ENCODE peak calls at places on chromosomes 1 and 21, in seven cellular contexts. B is GM23248, W is colonic mucosa, A is sigmoid colon, Q is right atrium auricular region, G is A673, Y is HepG2. D is an unnamed sample.

GRCh38 chr1:79040424-79041089 is 34.0 kb upstream of the ADGRL4 start:
- DNase-seq in B (peak; percentile 47), W (no peak), A (no peak), Q (no peak), G (peak; percentile 12), Y (no peak), D (no peak)

GRCh38 chr1:205670611-205671430 is 9.5 kb downstream of the SLC45A3 start:
- DNase-seq in B (no peak), W (no peak), A (no peak), Q (no peak), G (no peak), Y (no peak), D (peak; percentile 90)

GRCh38 chr1:110050602-110051261 is 16.3 kb downstream of the STRIP1 start:
- DNase-seq in B (peak; percentile 82), W (no peak), A (no peak), Q (no peak), G (no peak), Y (no peak), D (no peak)

GRCh38 chr1:248752119-248752931 is 3.2 kb downstream of the LYPD8 start:
- DNase-seq in B (peak; percentile 10), W (no peak), A (no peak), Q (no peak), G (peak; percentile 24), Y (peak; percentile 30), D (no peak)

GRCh38 chr1:160558679-160559078 is 20.6 kb downstream of the CD84 start:
- DNase-seq in B (no peak), W (no peak), A (no peak), Q (no peak), G (no peak), Y (no peak), D (no peak)

GRCh38 chr1:159913451-159914192 is 11.7 kb downstream of the TAGLN2 start:
- DNase-seq in B (no peak), W (peak; percentile 68), A (peak; percentile 57), Q (no peak), G (peak; percentile 38), Y (no peak), D (no peak)

GRCh38 chr1:195663549-195664280 is 944.5 kb downstream of the KCNT2 start:
- DNase-seq in B (peak; percentile 87), W (no peak), A (no peak), Q (no peak), G (no peak), Y (no peak), D (peak; percentile 2)

GRCh38 chr1:94326329-94326728 is 88.9 kb upstream of the ARHGAP29 start:
- DNase-seq in B (peak; percentile 42), W (no peak), A (no peak), Q (no peak), G (no peak), Y (no peak), D (peak; percentile 16)

GRCh38 chr1:7915826-7916225 is 24.8 kb downstream of the TNFRSF9 start:
- DNase-seq in B (no peak), W (no peak), A (no peak), Q (no peak), G (no peak), Y (no peak), D (no peak)

GRCh38 chr1:168372307-168372706 is 91.6 kb downstream of the TBX19 start:
- DNase-seq in B (no peak), W (no peak), A (no peak), Q (no peak), G (no peak), Y (no peak), D (no peak)

GRCh38 chr1:23695667-23696066 is 4.1 kb downstream of the RPL11 start:
- DNase-seq in B (no peak), W (no peak), A (no peak), Q (no peak), G (no peak), Y (no peak), D (no peak)

GRCh38 chr1:223504741-223505140 is 111.5 kb downstream of the CCDC185 start:
- DNase-seq in B (peak; percentile 98), W (peak; percentile 86), A (no peak), Q (no peak), G (peak; percentile 81), Y (no peak), D (no peak)

GRCh38 chr1:73813726-73814125 is 384.2 kb downstream of the LRRIQ3 start:
- DNase-seq in B (no peak), W (no peak), A (no peak), Q (no peak), G (no peak), Y (no peak), D (no peak)

GRCh38 chr1:18302788-18303413 is 177.8 kb upstream of the KLHDC7A start:
- DNase-seq in B (no peak), W (peak; percentile 35), A (no peak), Q (no peak), G (peak; percentile 46), Y (no peak), D (peak; percentile 31)

GRCh38 chr1:102834688-102835320 is 273.5 kb downstream of the COL11A1 start:
- DNase-seq in B (peak; percentile 73), W (no peak), A (no peak), Q (no peak), G (no peak), Y (no peak), D (no peak)

GRCh38 chr1:212219679-212220463 is 65.3 kb upstream of the PPP2R5A start:
- DNase-seq in B (no peak), W (no peak), A (peak; percentile 25), Q (no peak), G (no peak), Y (no peak), D (peak; percentile 28)

GRCh38 chr1:17140279-17140678 is 21.0 kb upstream of the PADI2 start:
- DNase-seq in B (no peak), W (no peak), A (no peak), Q (no peak), G (no peak), Y (no peak), D (no peak)

GRCh38 chr1:84877592-84877991 is 15.4 kb downstream of the LPAR3 start:
- DNase-seq in B (peak; percentile 57), W (no peak), A (no peak), Q (no peak), G (no peak), Y (no peak), D (no peak)

GRCh38 chr21:44293551-44294231 is 6.2 kb upstream of the PFKL start:
- DNase-seq in B (no peak), W (no peak), A (no peak), Q (no peak), G (no peak), Y (no peak), D (no peak)

GRCh38 chr1:21742578-21742977 is 40.4 kb downstream of the USP48 start:
- DNase-seq in B (no peak), W (no peak), A (no peak), Q (no peak), G (no peak), Y (no peak), D (no peak)

DNA sequence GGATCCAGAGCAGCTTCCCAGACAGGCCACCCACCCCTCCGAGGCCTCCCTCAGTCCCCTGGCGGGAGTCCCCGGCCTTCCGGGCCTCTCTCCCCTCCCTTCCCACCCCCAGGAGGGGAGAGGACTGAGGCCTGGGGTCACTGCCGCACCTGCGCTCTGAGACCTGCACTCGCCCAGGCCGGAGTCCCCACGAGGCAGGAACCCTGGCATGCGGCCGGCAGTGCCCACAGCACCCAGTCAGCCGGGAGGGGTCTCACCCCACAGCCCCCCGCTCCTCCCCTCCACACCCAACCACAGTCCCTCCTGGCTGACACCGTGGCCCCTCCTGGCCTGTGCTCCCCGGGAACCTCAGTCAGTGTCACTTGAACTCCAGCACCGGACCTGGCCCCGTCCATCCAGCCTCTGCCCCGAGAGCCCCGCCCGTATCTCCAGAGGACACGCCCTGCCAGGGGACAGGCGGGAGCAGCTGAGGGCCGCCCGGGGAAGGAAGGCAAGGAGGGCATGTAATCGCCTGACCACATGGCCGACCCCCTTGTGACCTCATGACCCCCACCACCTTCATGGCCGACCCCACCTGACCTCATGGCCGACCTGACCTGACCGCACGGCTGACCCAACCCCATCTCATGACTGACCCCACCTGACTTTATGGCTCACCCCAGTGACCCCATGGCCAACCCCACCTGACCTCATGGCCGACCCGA is 28.7 kb upstream of the TTLL10 start:
- DNase-seq in B (no peak), W (peak; percentile 89), A (no peak), Q (no peak), G (no peak), Y (no peak), D (peak; percentile 93)
- H3K27me3 ChIP-seq in B (no peaks in the 10 kb centered on the region), W (no peaks in the 10 kb centered on the region), A (peaks cover 37% of the 10 kb centered on the region), Q (no peaks in the 10 kb centered on the region), G (no peaks in the 10 kb centered on the region), Y (no peaks in the 10 kb centered on the region), D (peaks cover 15% of the 10 kb centered on the region)

DNA sequence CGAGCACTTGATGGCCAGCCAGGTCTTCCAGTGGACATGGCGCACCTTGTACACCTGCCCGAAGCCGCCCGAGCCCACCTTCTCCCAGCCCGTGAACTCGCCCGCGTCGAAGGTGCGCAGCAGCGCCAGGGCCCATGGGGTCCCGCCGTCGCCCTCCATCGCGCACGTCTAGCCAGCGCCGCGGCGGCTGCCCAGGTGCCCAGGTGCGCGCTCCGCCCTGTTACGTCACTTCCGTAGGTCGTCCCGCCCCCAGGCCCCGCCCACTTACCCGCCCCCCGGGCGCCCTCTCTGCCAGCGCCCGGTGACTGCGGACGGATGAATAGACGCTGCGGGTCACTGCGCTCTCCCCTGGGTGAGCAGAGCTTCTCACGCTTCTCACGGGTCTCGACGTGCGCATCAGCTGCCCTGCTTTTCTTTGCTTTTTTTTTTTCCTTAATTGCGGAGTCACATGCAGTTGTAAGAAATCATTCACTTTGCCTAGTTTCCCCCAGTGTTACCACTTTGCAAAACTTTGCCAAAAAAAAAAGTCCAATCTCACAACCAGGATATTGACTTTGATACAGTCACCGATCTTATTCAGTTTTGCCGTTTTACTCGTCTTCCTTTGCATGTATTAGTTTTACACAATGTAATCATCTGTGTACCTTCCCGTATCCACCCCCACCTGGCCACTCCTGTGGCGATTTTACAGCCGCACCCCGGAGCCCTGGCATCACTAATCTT is at the start of gene RIPK4:
- DNase-seq in B (peak; percentile 80), W (peak; percentile 91), A (peak; percentile 53), Q (no peak), G (peak; percentile 77), Y (peak; percentile 76), D (no peak)
- H3K27me3 ChIP-seq in B (peaks cover 10% of the 10 kb centered on the region), W (peaks cover 23% of the 10 kb centered on the region), A (peaks cover 100% of the 10 kb centered on the region), Q (peaks cover 5% of the 10 kb centered on the region), G (peaks cover 3% of the 10 kb centered on the region), Y (peaks cover 25% of the 10 kb centered on the region), D (peaks cover 22% of the 10 kb centered on the region)

GRCh38 chr1:162706003-162706402 is 73.7 kb downstream of the DDR2 start:
- DNase-seq in B (no peak), W (no peak), A (no peak), Q (no peak), G (no peak), Y (no peak), D (no peak)
- H3K27me3 ChIP-seq in B (no peaks in the 10 kb centered on the region), W (no peaks in the 10 kb centered on the region), A (no peaks in the 10 kb centered on the region), Q (no peaks in the 10 kb centered on the region), G (no peaks in the 10 kb centered on the region), Y (no peaks in the 10 kb centered on the region), D (no peaks in the 10 kb centered on the region)

GRCh38 chr1:204104331-204105222 is 31.7 kb downstream of the SOX13 start:
- DNase-seq in B (peak; percentile 34), W (peak; percentile 81), A (no peak), Q (no peak), G (peak; percentile 87), Y (no peak), D (no peak)

GRCh38 chr1:204102719-204103118 is 29.8 kb downstream of the SOX13 start:
- DNase-seq in B (peak; percentile 43), W (no peak), A (no peak), Q (no peak), G (no peak), Y (peak; percentile 49), D (no peak)

GRCh38 chr1:204102029-204102611 is 29.2 kb downstream of the SOX13 start:
- DNase-seq in B (no peak), W (no peak), A (no peak), Q (no peak), G (no peak), Y (peak; percentile 89), D (no peak)

GRCh38 chr1:204106825-204107224 is 33.9 kb downstream of the SOX13 start:
- DNase-seq in B (no peak), W (no peak), A (no peak), Q (no peak), G (no peak), Y (no peak), D (no peak)

GRCh38 chr1:204103121-204103741 is 30.3 kb downstream of the SOX13 start:
- DNase-seq in B (peak; percentile 35), W (no peak), A (no peak), Q (no peak), G (no peak), Y (no peak), D (no peak)
- H3K27me3 ChIP-seq in B (no peaks in the 10 kb centered on the region), W (no peaks in the 10 kb centered on the region), A (no peaks in the 10 kb centered on the region), Q (no peaks in the 10 kb centered on the region), G (no peaks in the 10 kb centered on the region), Y (no peaks in the 10 kb centered on the region), D (no peaks in the 10 kb centered on the region)

D was measured in SJCRH30.